ENCODE peak calls at places on chromosome 14, in four cellular contexts. Y, X, B and S are unnamed samples.

GRCh38 chr14:99731536-99732435 is 47.7 kb downstream of the CYP46A1 start:
- DNase-seq in B (no peak), Y (no peak), X (no peak), S (no peak)

GRCh38 chr14:84323450-84323849 is 1206.5 kb upstream of the FLRT2 start:
- DNase-seq in B (no peak), Y (no peak), X (no peak), S (peak)

GRCh38 chr14:67413806-67414769 is 2.1 kb upstream of the PLEK2 start:
- DNase-seq in X (peak), B (peak), Y (peak), S (peak)

GRCh38 chr14:40197344-40197743 is 765.1 kb upstream of the FBXO33 start:
- DNase-seq in B (no peak), Y (no peak), X (no peak), S (no peak)

GRCh38 chr14:100419856-100420255 is 96.7 kb downstream of the SLC25A47 start:
- DNase-seq in Y (peak), X (peak), B (no peak), S (no peak)

GRCh38 chr14:38618514-38618913 is 362.6 kb upstream of the CLEC14A start:
- DNase-seq in X (no peak), Y (no peak), B (no peak), S (no peak)

GRCh38 chr14:97077253-97077653 is 280.1 kb downstream of the VRK1 start:
- DNase-seq in Y (no peak), B (no peak), X (peak), S (no peak)

GRCh38 chr14:82009076-82009475 is 475.4 kb upstream of the SEL1L start:
- DNase-seq in X (no peak), B (no peak), Y (no peak), S (no peak)

GRCh38 chr14:47278233-47278842 is 397.1 kb downstream of the MDGA2 start:
- DNase-seq in Y (peak), X (peak), B (peak), S (peak)

DNA sequence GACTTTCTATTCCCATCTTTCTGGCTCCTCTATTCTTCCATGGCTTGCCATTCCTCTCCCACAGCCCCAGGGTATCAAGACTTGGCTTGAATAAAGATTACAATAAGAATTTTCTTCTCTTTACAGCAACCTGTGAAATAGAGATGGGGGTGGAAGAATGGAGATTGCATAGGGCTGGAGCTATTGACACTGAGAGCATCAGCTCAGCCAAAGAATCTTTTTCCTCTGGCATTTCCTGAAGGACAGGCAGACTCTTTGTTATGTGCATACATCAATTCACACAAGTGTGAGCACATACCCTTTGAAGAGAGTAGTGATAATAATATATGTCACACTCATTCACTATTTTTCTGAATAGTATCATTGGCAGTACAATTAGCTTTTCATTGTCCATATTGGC is 4.7 kb downstream of the RNASE11 start:
- DNase-seq in Y (no peak), B (no peak), X (no peak), S (no peak)
- H3K9ac ChIP-seq in Y (no peak), B (no peak), X (no peak), S (no peak)

DNA sequence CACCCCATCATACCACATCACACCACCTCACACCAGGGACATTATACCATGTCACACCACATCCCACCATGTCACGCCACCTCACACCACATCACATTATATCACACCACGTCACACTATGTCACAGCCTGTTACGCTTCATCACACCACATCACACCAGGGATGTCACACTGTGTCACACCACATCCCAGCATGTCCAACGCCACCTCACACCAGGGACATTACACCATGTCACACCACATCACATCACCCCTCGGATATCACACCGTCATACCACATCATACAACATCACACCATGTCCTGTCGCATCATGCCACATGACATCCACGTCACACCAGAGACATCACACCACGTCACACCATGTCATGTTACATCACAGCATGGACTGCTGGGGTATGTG is 235.5 kb downstream of the TMEM121 start:
- DNase-seq in Y (no peak), B (no peak), X (no peak), S (no peak)
- TF ChIP-seq JUN in Y (no peak), B (no peak), X (no peak), S (no peak)

GRCh38 chr14:23354990-23355389 is 2.3 kb upstream of the SLC22A17 start:
- DNase-seq in B (no peak), Y (no peak), X (no peak), S (no peak)

GRCh38 chr14:23356036-23356435 is 3.3 kb upstream of the SLC22A17 start:
- DNase-seq in Y (no peak), X (no peak), B (no peak), S (no peak)

GRCh38 chr14:23353433-23353780 is 720 bp upstream of the SLC22A17 start:
- DNase-seq in Y (no peak), X (no peak), B (no peak), S (no peak)

GRCh38 chr14:23351681-23352505 is 794 bp downstream of the SLC22A17 start:
- DNase-seq in X (no peak), B (no peak), Y (no peak), S (no peak)

DNA sequence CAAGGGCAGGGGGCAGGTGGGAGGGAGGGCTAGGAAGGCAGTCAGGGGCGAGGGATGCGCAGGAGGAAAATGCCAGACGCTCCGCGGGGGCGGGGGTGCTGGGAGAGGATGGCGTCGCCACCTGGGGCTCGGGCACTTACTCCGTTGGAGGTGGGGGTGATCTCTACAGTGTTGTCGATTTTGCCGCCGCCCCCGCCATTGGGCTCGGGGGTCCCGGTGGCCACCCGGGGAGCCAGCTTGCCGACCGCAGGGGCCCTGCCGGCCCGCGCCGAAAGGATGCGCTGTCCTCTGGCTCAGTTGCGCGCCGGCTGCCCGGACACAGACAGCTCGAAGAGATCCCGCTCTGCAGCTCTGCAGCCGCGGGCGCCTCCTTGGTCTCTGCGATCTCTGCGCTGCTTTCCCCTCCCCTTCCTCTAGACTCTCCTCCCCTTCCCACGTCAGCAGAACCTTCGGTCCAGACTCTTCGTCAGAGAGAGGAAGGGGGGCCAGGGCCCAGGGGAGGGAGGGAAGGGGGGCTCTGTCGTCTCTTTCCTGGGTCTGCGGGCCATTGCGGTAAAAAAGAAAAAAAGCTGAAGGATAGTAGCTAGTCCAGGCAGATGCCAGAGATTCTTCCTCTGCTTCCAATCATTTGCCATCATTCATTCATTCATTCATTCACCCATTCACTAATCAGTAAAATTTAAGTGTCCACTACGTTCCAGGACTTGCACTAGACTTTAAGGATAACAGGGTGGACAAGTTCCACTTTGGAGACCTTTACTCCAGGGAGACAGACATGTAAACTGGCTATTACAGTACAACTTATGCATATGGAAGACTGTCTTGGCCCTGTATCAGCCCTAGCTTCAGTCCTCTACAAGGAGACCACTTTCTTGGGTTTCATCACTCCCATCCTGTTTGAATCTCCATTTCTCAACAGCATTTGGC is at the start of gene SLC22A17:
- DNase-seq in B (no peak), X (no peak), Y (peak), S (peak)
- H3K4me2 ChIP-seq in B (peak), X (no peak), Y (peak), S (peak)

GRCh38 chr14:76011959-76012802 is 26.6 kb downstream of the IFT43 start:
- DNase-seq in Y (no peak), B (no peak), X (no peak), S (no peak)
- H3K9ac ChIP-seq in Y (no peak), B (no peak), X (no peak), S (no peak)

DNA sequence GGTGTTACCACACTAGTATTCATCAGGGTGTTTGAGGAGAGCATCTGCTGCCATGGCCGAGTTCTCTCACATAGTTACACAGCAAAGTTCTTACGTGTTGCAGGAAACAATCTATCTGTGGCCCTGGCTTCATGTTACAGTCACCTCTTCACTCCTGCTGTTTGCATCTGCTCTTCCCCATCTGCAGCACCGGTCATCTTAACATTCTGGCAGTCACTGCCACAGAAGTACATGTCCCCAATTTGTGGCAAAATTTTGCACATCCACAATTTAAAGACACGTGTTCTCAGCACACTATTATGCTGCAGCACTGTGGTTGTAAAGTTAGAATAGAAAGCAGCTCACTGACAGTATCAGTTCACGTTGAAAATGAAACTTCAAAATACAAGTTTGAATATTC is 23.2 kb downstream of the MAPK1IP1L start:
- DNase-seq in B (no peak), X (no peak), Y (no peak), S (no peak)
- TF ChIP-seq JUN in B (no peak), X (no peak), Y (no peak), S (no peak)

GRCh38 chr14:90412058-90412457 is 15.2 kb downstream of the CALM1 start:
- DNase-seq in X (no peak), Y (no peak), B (no peak), S (no peak)
- H3K4me2 ChIP-seq in X (no peak), Y (no peak), B (no peak), S (no peak)

DNA sequence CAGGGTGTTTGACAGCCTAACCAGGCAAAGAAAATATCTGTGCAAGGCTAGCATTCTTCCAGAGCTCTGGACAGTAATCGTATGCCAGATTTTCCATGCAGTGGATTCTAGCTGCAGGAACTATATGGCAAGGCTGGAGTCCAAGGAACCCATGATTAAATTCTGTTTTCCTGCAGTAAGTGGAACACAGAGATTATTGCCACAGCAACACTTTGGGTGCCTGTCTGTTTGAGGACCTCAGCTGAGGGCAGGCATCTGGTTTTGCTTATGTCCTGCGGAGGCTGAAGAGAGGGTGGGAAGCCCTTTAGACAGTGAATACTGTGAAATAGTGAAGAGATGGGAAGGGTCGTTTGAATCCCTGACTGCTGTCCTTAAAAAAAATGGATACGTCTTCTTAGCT is 104.4 kb downstream of the DAD1 start:
- DNase-seq in Y (no peak), X (no peak), B (no peak), S (no peak)
- H3K9ac ChIP-seq in Y (no peak), X (no peak), B (no peak), S (no peak)